ENCODE peak calls at places on chromosomes 3 and 15, in five cellular contexts. P, Y, C, V and Q are unnamed samples.

GRCh38 chr3:177905173-177905894 is 630.9 kb upstream of the KCNMB2 start:
- DNase-seq in P (peak; percentile 67), Y (peak; percentile 95), C (peak; percentile 89), V (no peak), Q (peak; percentile 89)

GRCh38 chr3:153158961-153159735 is 2.9 kb upstream of the RAP2B start:
- DNase-seq in P (no peak), Y (no peak), C (no peak), V (no peak), Q (no peak)

GRCh38 chr3:23376516-23377248 is 173.6 kb downstream of the UBE2E2 start:
- DNase-seq in P (no peak), Y (no peak), C (no peak), V (no peak), Q (no peak)

GRCh38 chr3:155031191-155031590 is 48.9 kb upstream of the MME start:
- DNase-seq in P (no peak), Y (peak; percentile 61), C (peak; percentile 85), V (no peak), Q (no peak)

GRCh38 chr15:92693922-92694331 is 38.4 kb upstream of the FAM174B start:
- DNase-seq in P (no peak), Y (no peak), C (peak; percentile 40), V (peak; percentile 71), Q (peak; percentile 53)

GRCh38 chr15:88627463-88627862 is 6.3 kb downstream of the AEN start:
- DNase-seq in P (no peak), Y (no peak), C (no peak), V (no peak), Q (no peak)

GRCh38 chr3:67678665-67679064 is 24.3 kb upstream of the SUCLG2 start:
- DNase-seq in P (no peak), Y (no peak), C (no peak), V (no peak), Q (no peak)

GRCh38 chr3:46163551-46163981 is 44.5 kb downstream of the CCR1 start:
- DNase-seq in P (no peak), Y (no peak), C (no peak), V (no peak), Q (no peak)

GRCh38 chr3:141875893-141876380 is 506 bp upstream of the ATP1B3 start:
- DNase-seq in P (no peak), Y (peak; percentile 68), C (peak; percentile 75), V (peak; percentile 36), Q (peak; percentile 57)

GRCh38 chr3:151169700-151170224 is 33.3 kb downstream of the GPR171 start:
- DNase-seq in P (no peak), Y (no peak), C (peak; percentile 21), V (no peak), Q (no peak)

GRCh38 chr3:72830452-72831217 is 17.6 kb downstream of the SHQ1 start:
- DNase-seq in P (no peak), Y (no peak), C (peak; percentile 17), V (no peak), Q (no peak)

GRCh38 chr15:50261979-50262378 is 3.5 kb downstream of the HDC start:
- DNase-seq in P (no peak), Y (no peak), C (no peak), V (peak; percentile 54), Q (no peak)

GRCh38 chr3:159669024-159669476 is 319.6 kb upstream of the IL12A start:
- DNase-seq in P (no peak), Y (peak; percentile 6), C (peak; percentile 69), V (no peak), Q (no peak)

GRCh38 chr3:42182555-42182954 is 83.4 kb downstream of the CCK start:
- DNase-seq in P (no peak), Y (peak; percentile 18), C (peak; percentile 18), V (no peak), Q (no peak)

GRCh38 chr3:65342084-65342683 is 654.4 kb upstream of the ADAMTS9 start:
- DNase-seq in P (peak; percentile 30), Y (peak; percentile 19), C (peak; percentile 58), V (peak; percentile 43), Q (peak; percentile 81)

GRCh38 chr3:39127296-39127906 is 19.9 kb downstream of the TTC21A start:
- DNase-seq in P (no peak), Y (no peak), C (no peak), V (no peak), Q (no peak)

GRCh38 chr3:155391583-155391982 is 98.1 kb upstream of the STRIT1 start:
- DNase-seq in P (peak; percentile 78), Y (peak; percentile 93), C (peak; percentile 58), V (no peak), Q (no peak)

GRCh38 chr15:32130823-32131222 is 100.5 kb downstream of the CHRNA7 start:
- DNase-seq in P (no peak), Y (no peak), C (no peak), V (no peak), Q (no peak)

GRCh38 chr15:55060831-55061230 is 135.9 kb downstream of the RSL24D1 start:
- DNase-seq in P (no peak), Y (no peak), C (no peak), V (no peak), Q (no peak)

GRCh38 chr3:181410870-181411269 is 300.9 kb upstream of the SOX2 start:
- DNase-seq in P (no peak), Y (no peak), C (no peak), V (no peak), Q (no peak)

GRCh38 chr3:55013145-55013544 is 85.3 kb upstream of the LRTM1 start:
- DNase-seq in P (peak; percentile 44), Y (peak; percentile 41), C (peak; percentile 53), V (no peak), Q (no peak)

GRCh38 chr15:73957276-73957675 is 31.0 kb downstream of the LOXL1 start:
- DNase-seq in P (no peak), Y (no peak), C (no peak), V (peak; percentile 28), Q (no peak)

GRCh38 chr3:40465111-40465407 is 7.9 kb downstream of the RPL14 start:
- DNase-seq in P (no peak), Y (no peak), C (no peak), V (peak; percentile 52), Q (no peak)

GRCh38 chr3:41075958-41076357 is 123.3 kb upstream of the CTNNB1 start:
- DNase-seq in P (no peak), Y (no peak), C (peak; percentile 23), V (no peak), Q (no peak)

GRCh38 chr3:77296527-77296926 is 256.6 kb downstream of the ROBO2 start:
- DNase-seq in P (no peak), Y (no peak), C (no peak), V (no peak), Q (no peak)

GRCh38 chr3:119427669-119428068 is 35.7 kb downstream of the TMEM39A start:
- DNase-seq in P (no peak), Y (no peak), C (no peak), V (no peak), Q (no peak)

GRCh38 chr15:60720493-60721231 is 241.7 kb upstream of the ICE2 start:
- DNase-seq in P (no peak), Y (no peak), C (no peak), V (no peak), Q (no peak)

GRCh38 chr15:62969442-62970089 is 73.0 kb upstream of the TPM1 start:
- DNase-seq in P (no peak), Y (no peak), C (no peak), V (no peak), Q (no peak)

GRCh38 chr3:98780343-98780742 is 17.2 kb downstream of the ST3GAL6 start:
- DNase-seq in P (no peak), Y (no peak), C (peak; percentile 77), V (no peak), Q (peak; percentile 33)

GRCh38 chr3:106113747-106114146 is 244.9 kb upstream of the CBLB start:
- DNase-seq in P (no peak), Y (no peak), C (no peak), V (no peak), Q (no peak)

GRCh38 chr3:9976736-9977709 is 9.6 kb downstream of the EMC3 start:
- DNase-seq in P (peak; percentile 76), Y (peak; percentile 99), C (peak; percentile 98), V (no peak), Q (peak; percentile 99)

GRCh38 chr3:38655708-38656300 is 6.3 kb upstream of the SCN5A start:
- DNase-seq in P (no peak), Y (no peak), C (peak; percentile 50), V (peak; percentile 69), Q (peak; percentile 68)

GRCh38 chr15:79283252-79284048 is 928 bp downstream of the ANKRD34C start:
- DNase-seq in P (peak; percentile 79), Y (peak; percentile 6), C (peak; percentile 46), V (peak; percentile 87), Q (peak; percentile 59)

GRCh38 chr15:38671675-38672141 is 107.1 kb upstream of the RASGRP1 start:
- DNase-seq in P (no peak), Y (no peak), C (no peak), V (no peak), Q (no peak)

GRCh38 chr3:122356402-122356801 is 26.6 kb downstream of the MIX23 start:
- DNase-seq in P (peak; percentile 11), Y (peak; percentile 14), C (peak; percentile 21), V (peak; percentile 46), Q (peak; percentile 20)

GRCh38 chr3:71258526-71258925 is 325.0 kb downstream of the FOXP1 start:
- DNase-seq in P (no peak), Y (no peak), C (peak; percentile 64), V (no peak), Q (peak; percentile 43)